ENCODE peak calls at places on chromosomes 3 and 15, in seven cellular contexts. Q is BE2C; A is nucleus accumbens; P is stomach; H is astrocyte of the spinal cord; C is stimulated activated CD8-positive, alpha-beta memory T cell treated with anti-CD3 and anti-CD28 coated beads, Interleukin-12 subunit alpha, Interleukin-12 subunit beta, amount 100 ng/mL, for 4 hours; Z is GOT3. O is an unnamed sample.

GRCh38 chr3:10335871-10336622 is 15.1 kb upstream of the SEC13 start:
- DNase-seq in Q (no peak), A (no peak), P (no peak), H (no peak), C (no peak), Z (no peak), O (no peak)

GRCh38 chr15:66789029-66790025 is 87.3 kb downstream of the SMAD6 start:
- DNase-seq in Q (peak), A (no peak), P (peak), H (peak), C (no peak), Z (no peak), O (peak)

GRCh38 chr3:170076715-170077238 is 39.0 kb downstream of the GPR160 start:
- DNase-seq in Q (no peak), A (no peak), P (no peak), H (peak), C (no peak), Z (no peak), O (no peak)

GRCh38 chr3:14200841-14201240 is 22.2 kb downstream of the LSM3 start:
- DNase-seq in Q (no peak), A (no peak), P (no peak), H (no peak), C (no peak), Z (no peak), O (no peak)

GRCh38 chr3:32018723-32019564 is 37.4 kb downstream of the ZNF860 start:
- DNase-seq in Q (no peak), A (no peak), P (no peak), H (peak), C (no peak), Z (no peak), O (no peak)

GRCh38 chr3:171807806-171808205 is 2.5 kb downstream of the PLD1 start:
- DNase-seq in Q (no peak), A (no peak), P (no peak), H (no peak), C (no peak), Z (no peak), O (no peak)

GRCh38 chr3:169542347-169542751 is 121.2 kb downstream of the MECOM start:
- DNase-seq in Q (peak), A (no peak), P (no peak), H (peak), C (no peak), Z (no peak), O (no peak)

GRCh38 chr15:60355148-60355857 is 42.5 kb downstream of the ANXA2 start:
- DNase-seq in Q (no peak), A (no peak), P (no peak), H (no peak), C (no peak), Z (no peak), O (no peak)

GRCh38 chr15:43948691-43949325 is 122.0 kb downstream of the WDR76 start:
- DNase-seq in Q (no peak), A (no peak), P (no peak), H (no peak), C (no peak), Z (no peak), O (no peak)

GRCh38 chr15:98597666-98598065 is 50.7 kb upstream of the IGF1R start:
- DNase-seq in Q (no peak), A (no peak), P (no peak), H (no peak), C (no peak), Z (no peak), O (no peak)

GRCh38 chr3:138479355-138479964 is 45.0 kb downstream of the ESYT3 start:
- DNase-seq in Q (peak), A (no peak), P (no peak), H (peak), C (no peak), Z (no peak), O (peak)

GRCh38 chr3:77835916-77836315 is 796.0 kb downstream of the ROBO2 start:
- DNase-seq in Q (no peak), A (no peak), P (no peak), H (no peak), C (no peak), Z (no peak), O (no peak)

GRCh38 chr3:127688416-127689265 is 15.9 kb downstream of the ABTB1 start:
- DNase-seq in Q (no peak), A (no peak), P (no peak), H (peak), C (no peak), Z (no peak), O (no peak)

GRCh38 chr3:80496452-80496851 is 728.7 kb upstream of the ROBO1 start:
- DNase-seq in Q (no peak), A (no peak), P (no peak), H (no peak), C (no peak), Z (no peak), O (no peak)

GRCh38 chr3:68972358-68972979 is 40.1 kb upstream of the TAFA4 start:
- DNase-seq in Q (peak), A (no peak), P (no peak), H (peak), C (no peak), Z (no peak), O (peak)

GRCh38 chr3:108001457-108001856 is 89.4 kb downstream of the CD47 start:
- DNase-seq in Q (no peak), A (no peak), P (no peak), H (no peak), C (no peak), Z (no peak), O (no peak)

GRCh38 chr3:72591522-72592421 is 256.5 kb downstream of the SHQ1 start:
- DNase-seq in Q (peak), A (no peak), P (no peak), H (peak), C (no peak), Z (peak), O (no peak)

GRCh38 chr3:133038089-133038730 is at the start of gene TMEM108:
- DNase-seq in Q (peak), A (peak), P (peak), H (peak), C (no peak), Z (no peak), O (peak)

GRCh38 chr15:67080118-67080899 is 14.9 kb downstream of the SMAD3 start:
- DNase-seq in Q (no peak), A (no peak), P (peak), H (peak), C (no peak), Z (no peak), O (peak)

GRCh38 chr3:113873814-113874526 is 35.4 kb downstream of the GRAMD1C start:
- DNase-seq in Q (no peak), A (no peak), P (no peak), H (no peak), C (no peak), Z (no peak), O (no peak)

GRCh38 chr15:68640791-68641331 is 62.1 kb downstream of the CORO2B start:
- DNase-seq in Q (peak), A (no peak), P (no peak), H (no peak), C (no peak), Z (no peak), O (no peak)

GRCh38 chr15:78415284-78415683 is 22.7 kb upstream of the IREB2 start:
- DNase-seq in Q (no peak), A (no peak), P (no peak), H (peak), C (no peak), Z (no peak), O (no peak)

GRCh38 chr15:86021281-86022264 is 58.1 kb upstream of the AGBL1 start:
- DNase-seq in Q (peak), A (no peak), P (no peak), H (peak), C (no peak), Z (no peak), O (peak)

GRCh38 chr3:124621498-124621897 is 108.8 kb upstream of the UMPS start:
- DNase-seq in Q (peak), A (no peak), P (no peak), H (no peak), C (no peak), Z (no peak), O (no peak)

GRCh38 chr15:89575656-89576416 is 567 bp downstream of the TICRR start:
- DNase-seq in Q (peak), A (no peak), P (no peak), H (peak), C (no peak), Z (no peak), O (peak)

GRCh38 chr15:75732809-75733451 is 20.3 kb upstream of the CSPG4 start:
- DNase-seq in Q (peak), A (no peak), P (peak), H (peak), C (no peak), Z (no peak), O (peak)

GRCh38 chr3:14962762-14963161 is 15.4 kb downstream of the NR2C2 start:
- DNase-seq in Q (no peak), A (no peak), P (no peak), H (peak), C (no peak), Z (no peak), O (no peak)

GRCh38 chr15:77667835-77668234 is 35.1 kb upstream of the LINGO1 start:
- DNase-seq in Q (no peak), A (no peak), P (no peak), H (no peak), C (no peak), Z (no peak), O (no peak)

GRCh38 chr3:126912491-126913195 is 70.3 kb upstream of the PLXNA1 start:
- DNase-seq in Q (no peak), A (no peak), P (no peak), H (no peak), C (no peak), Z (no peak), O (no peak)

GRCh38 chr3:185705498-185705897 is 119.3 kb downstream of the IGF2BP2 start:
- DNase-seq in Q (no peak), A (no peak), P (no peak), H (no peak), C (no peak), Z (no peak), O (no peak)

GRCh38 chr15:95998935-95999334 is 331.6 kb upstream of the NR2F2 start:
- DNase-seq in Q (no peak), A (no peak), P (no peak), H (no peak), C (no peak), Z (no peak), O (no peak)

GRCh38 chr15:98745650-98746374 is 97.5 kb downstream of the IGF1R start:
- DNase-seq in Q (no peak), A (no peak), P (no peak), H (peak), C (no peak), Z (no peak), O (no peak)

GRCh38 chr3:160205606-160206005 is 19.6 kb upstream of the C3orf80 start:
- DNase-seq in Q (no peak), A (no peak), P (no peak), H (no peak), C (no peak), Z (no peak), O (no peak)

O was measured in body of pancreas.